ENCODE peak calls at places on chromosomes 7 and 10, in six cellular contexts. L is CD8-positive, alpha-beta T cell; T is dorsolateral prefrontal cortex; U is HFF-Myc; I is NCI-H446; H is DMS153. G is an unnamed sample.

GRCh38 chr10:105797234-105797890 is 1156.3 kb downstream of the SORCS3 start:
- DNase-seq in I (no peak), T (no peak), U (no peak), L (no peak), H (no peak), G (peak; percentile 59)

GRCh38 chr10:51170518-51171245 is 96.4 kb downstream of the PRKG1 start:
- DNase-seq in T (no peak), H (no peak), U (no peak), I (no peak), L (no peak), G (no peak)

GRCh38 chr7:114835861-114836260 is 86.0 kb upstream of the MDFIC start:
- DNase-seq in T (no peak), U (no peak), L (no peak), I (no peak), H (no peak), G (no peak)

GRCh38 chr7:137354361-137354760 is 10.8 kb upstream of the PTN start:
- DNase-seq in I (peak; percentile 92), L (no peak), U (no peak), T (no peak), H (peak; percentile 24), G (no peak)

GRCh38 chr10:128050117-128050516 is 76.1 kb downstream of the MKI67 start:
- DNase-seq in L (no peak), U (no peak), H (no peak), T (no peak), I (no peak), G (no peak)

GRCh38 chr10:78202386-78202785 is 168.7 kb downstream of the RPS24 start:
- DNase-seq in I (no peak), T (no peak), L (no peak), U (no peak), H (no peak), G (no peak)

GRCh38 chr10:79387466-79387973 is 40.3 kb downstream of the PPIF start:
- DNase-seq in H (no peak), U (no peak), T (no peak), L (no peak), I (no peak), G (no peak)

GRCh38 chr7:156558198-156558597 is 82.4 kb upstream of the RNF32 start:
- DNase-seq in I (no peak), U (no peak), H (no peak), T (no peak), L (no peak), G (no peak)

GRCh38 chr7:107045980-107046379 is 1.5 kb downstream of the PRKAR2B start:
- DNase-seq in U (no peak), L (no peak), T (no peak), I (no peak), H (peak; percentile 25), G (no peak)

GRCh38 chr7:82810558-82811259 is 352.0 kb downstream of the PCLO start:
- DNase-seq in I (peak; percentile 51), U (peak; percentile 85), T (peak; percentile 17), H (peak; percentile 42), L (no peak), G (peak; percentile 18)

GRCh38 chr7:17625038-17625437 is 315.3 kb downstream of the SNX13 start:
- DNase-seq in I (no peak), L (no peak), U (peak; percentile 46), T (no peak), H (no peak), G (peak; percentile 97)

GRCh38 chr10:22246680-22247391 is 29.0 kb upstream of the EBLN1 start:
- DNase-seq in I (no peak), H (no peak), L (peak; percentile 22), U (no peak), T (no peak), G (peak; percentile 73)

GRCh38 chr7:98807306-98807880 is 62.4 kb downstream of the TMEM130 start:
- DNase-seq in I (no peak), H (no peak), T (no peak), U (no peak), L (no peak), G (peak; percentile 57)

GRCh38 chr7:79789584-79790345 is 336.3 kb upstream of the MAGI2 start:
- DNase-seq in L (no peak), U (no peak), H (no peak), I (peak; percentile 55), T (no peak), G (peak; percentile 88)

GRCh38 chr7:20021834-20022233 is 195.3 kb downstream of the MACC1 start:
- DNase-seq in U (no peak), T (no peak), I (no peak), L (no peak), H (no peak), G (peak; percentile 23)

GRCh38 chr10:123380491-123381085 is 226.4 kb downstream of the BUB3 start:
- DNase-seq in H (peak; percentile 14), U (no peak), T (no peak), L (no peak), I (no peak), G (no peak)

GRCh38 chr10:110500515-110500905 is 2.8 kb downstream of the DUSP5 start:
- DNase-seq in I (no peak), T (no peak), L (no peak), U (no peak), H (no peak), G (no peak)

GRCh38 chr7:11458736-11459483 is 373.1 kb downstream of the THSD7A start:
- DNase-seq in T (no peak), U (peak; percentile 87), L (no peak), H (peak; percentile 65), I (no peak), G (peak; percentile 87)

GRCh38 chr7:94662548-94662947 is 6.6 kb upstream of the SGCE start:
- DNase-seq in T (no peak), U (no peak), I (no peak), L (no peak), H (no peak), G (no peak)

GRCh38 chr7:71457881-71458590 is 326.1 kb downstream of the GALNT17 start:
- DNase-seq in L (no peak), I (no peak), H (no peak), T (peak; percentile 55), U (no peak), G (no peak)

GRCh38 chr7:94357076-94357475 is 37.6 kb upstream of the COL1A2 start:
- DNase-seq in I (no peak), U (no peak), L (no peak), T (no peak), H (no peak), G (no peak)

GRCh38 chr7:2016761-2017482 is 215.8 kb downstream of the MAD1L1 start:
- DNase-seq in L (no peak), T (no peak), I (no peak), H (peak; percentile 88), U (no peak), G (no peak)

GRCh38 chr7:77753173-77753572 is 45.1 kb downstream of the TMEM60 start:
- DNase-seq in I (no peak), H (peak; percentile 55), L (no peak), T (no peak), U (no peak), G (no peak)

GRCh38 chr10:100327007-100327700 is 2.9 kb downstream of the PKD2L1 start:
- DNase-seq in L (no peak), T (no peak), I (peak; percentile 62), H (no peak), U (no peak), G (no peak)

GRCh38 chr7:2934211-2934731 is 90.2 kb upstream of the GNA12 start:
- DNase-seq in L (no peak), I (no peak), T (no peak), U (no peak), H (no peak), G (peak; percentile 63)

GRCh38 chr7:42476255-42476654 is 239.2 kb upstream of the GLI3 start:
- DNase-seq in I (no peak), H (no peak), U (no peak), T (no peak), L (no peak), G (no peak)

GRCh38 chr7:2125931-2126330 is 106.8 kb downstream of the MAD1L1 start:
- DNase-seq in T (no peak), L (no peak), H (no peak), U (no peak), I (no peak), G (no peak)

GRCh38 chr7:26202019-26202985 is 757 bp downstream of the CBX3 start:
- DNase-seq in L (peak; percentile 51), T (peak; percentile 39), U (no peak), I (no peak), H (no peak), G (no peak)

GRCh38 chr7:129950191-129950940 is 2.4 kb downstream of the UBE2H start:
- DNase-seq in L (no peak), H (no peak), U (no peak), T (no peak), I (no peak), G (no peak)

GRCh38 chr10:14397069-14397468 is 66.3 kb upstream of the FRMD4A start:
- DNase-seq in L (no peak), I (peak; percentile 18), H (no peak), T (no peak), U (peak; percentile 94), G (peak; percentile 99)

GRCh38 chr7:69180662-69181061 is 417.6 kb upstream of the AUTS2 start:
- DNase-seq in L (no peak), I (no peak), H (no peak), T (no peak), U (no peak), G (no peak)

GRCh38 chr7:100446040-100446439 is 9.7 kb upstream of the PPP1R35 start:
- DNase-seq in T (no peak), I (no peak), L (no peak), H (no peak), U (no peak), G (no peak)

GRCh38 chr7:33807779-33808482 is 97.4 kb upstream of the BMPER start:
- DNase-seq in U (peak; percentile 67), I (no peak), T (no peak), H (no peak), L (no peak), G (peak; percentile 71)

GRCh38 chr7:122710951-122711350 is 8.2 kb upstream of the RNF148 start:
- DNase-seq in H (no peak), U (no peak), I (no peak), T (no peak), L (no peak), G (no peak)

GRCh38 chr10:120948889-120949382 is 97.8 kb downstream of the WDR11 start:
- DNase-seq in I (no peak), H (no peak), L (peak; percentile 45), T (peak; percentile 26), U (no peak), G (no peak)

GRCh38 chr7:132390705-132391104 is 185.6 kb downstream of the PLXNA4 start:
- DNase-seq in H (no peak), U (no peak), I (no peak), T (no peak), L (no peak), G (no peak)

GRCh38 chr10:35398355-35398754 is 62.0 kb downstream of the CCNY start:
- DNase-seq in I (no peak), H (no peak), T (no peak), L (no peak), U (no peak), G (no peak)

GRCh38 chr7:44720301-44720700 is 28.3 kb upstream of the ZMIZ2 start:
- DNase-seq in U (no peak), T (no peak), H (no peak), I (no peak), L (no peak), G (no peak)